ENCODE peak calls at places on chromosomes 16 and 17, in eight cellular contexts. G is SW 1271; W is HTR-8/SVneo; H is cardiac muscle cell; K is heart right ventricle; C is hippocampal formation; B is A172; L is stimulated activated CD8-positive, alpha-beta memory T cell treated with anti-CD3 and anti-CD28 coated beads, Interleukin-7, amount 100 ng/mL, for 1 hour. M is an unnamed sample.

GRCh38 chr16:56929639-56930038 is 2.3 kb upstream of the HERPUD1 start:
- DNase-seq in G (no peak), W (no peak), H (no peak), K (no peak), C (no peak), B (no peak), L (no peak), M (no peak)

GRCh38 chr16:87416826-87417471 is 24.8 kb downstream of the MAP1LC3B start:
- DNase-seq in G (peak; percentile 57), W (peak; percentile 58), H (no peak), K (no peak), C (no peak), B (peak; percentile 56), L (no peak), M (no peak)

GRCh38 chr17:36817483-36818048 is 119.7 kb upstream of the LHX1 start:
- DNase-seq in G (no peak), W (no peak), H (no peak), K (no peak), C (no peak), B (no peak), L (no peak), M (no peak)

GRCh38 chr16:55280622-55281021 is 43.4 kb upstream of the IRX6 start:
- DNase-seq in G (no peak), W (no peak), H (no peak), K (no peak), C (no peak), B (no peak), L (no peak), M (no peak)

GRCh38 chr17:64622931-64623654 is 39.0 kb downstream of the SMURF2 start:
- DNase-seq in G (peak; percentile 94), W (peak; percentile 74), H (no peak), K (no peak), C (no peak), B (peak; percentile 93), L (no peak), M (no peak)

GRCh38 chr16:2474877-2475412 is at the start of gene TBC1D24:
- DNase-seq in G (peak; percentile 48), W (peak; percentile 96), H (peak; percentile 93), K (peak; percentile 84), C (peak; percentile 85), B (peak; percentile 57), L (peak; percentile 65), M (peak; percentile 68)

GRCh38 chr16:76486740-76487139 is 209.5 kb downstream of the CNTNAP4 start:
- DNase-seq in G (no peak), W (no peak), H (no peak), K (no peak), C (no peak), B (no peak), L (no peak), M (no peak)

GRCh38 chr17:37392024-37392590 is 14.5 kb downstream of the ACACA start:
- DNase-seq in G (peak; percentile 15), W (peak; percentile 71), H (peak; percentile 55), K (no peak), C (no peak), B (peak; percentile 80), L (no peak), M (no peak)

GRCh38 chr17:61247438-61247837 is 152.2 kb upstream of the TBX2 start:
- DNase-seq in G (no peak), W (no peak), H (no peak), K (peak; percentile 38), C (no peak), B (peak; percentile 85), L (no peak), M (no peak)

GRCh38 chr17:45639297-45639849 is 144.7 kb upstream of the CRHR1 start:
- DNase-seq in G (no peak), W (no peak), H (no peak), K (no peak), C (no peak), B (no peak), L (no peak), M (no peak)

GRCh38 chr16:4437366-4437765 is 11.7 kb downstream of the DNAJA3 start:
- DNase-seq in G (no peak), W (no peak), H (no peak), K (no peak), C (no peak), B (no peak), L (no peak), M (no peak)

GRCh38 chr16:89779231-89779912 is 37.1 kb downstream of the FANCA start:
- DNase-seq in G (no peak), W (no peak), H (no peak), K (no peak), C (peak; percentile 17), B (no peak), L (no peak), M (no peak)